ENCODE peak calls at places on chromosomes 3 and 15, in eight cellular contexts. One of them, this sample, is unnamed.

GRCh38 chr3:139319428-139320402 is 24.1 kb upstream of the MRPS22 start:
- DNase-seq in GM12878: no peak
- DNase-seq in suprapubic skin: peak
- DNase-seq in K562: peak
- DNase-seq in ovary: no peak
- DNase-seq in A549: peak
- DNase-seq in transverse colon: no peak
- DNase-seq in stomach: no peak
- DNase-seq in this sample: no peak

GRCh38 chr3:10892622-10893021 is 76.6 kb downstream of the SLC6A11 start:
- DNase-seq in GM12878: no peak
- DNase-seq in suprapubic skin: no peak
- DNase-seq in stomach: no peak
- DNase-seq in A549: no peak
- DNase-seq in ovary: no peak
- DNase-seq in K562: no peak
- DNase-seq in transverse colon: no peak
- DNase-seq in this sample: no peak

GRCh38 chr3:134079111-134079531 is 49.4 kb upstream of the SLCO2A1 start:
- DNase-seq in K562: no peak
- DNase-seq in GM12878: no peak
- DNase-seq in stomach: no peak
- DNase-seq in suprapubic skin: peak
- DNase-seq in transverse colon: no peak
- DNase-seq in ovary: no peak
- DNase-seq in A549: no peak
- DNase-seq in this sample: no peak

GRCh38 chr15:101023501-101024110 is 104.4 kb downstream of the LRRK1 start:
- DNase-seq in stomach: peak
- DNase-seq in suprapubic skin: no peak
- DNase-seq in A549: no peak
- DNase-seq in K562: no peak
- DNase-seq in transverse colon: peak
- DNase-seq in GM12878: no peak
- DNase-seq in ovary: no peak
- DNase-seq in this sample: peak

GRCh38 chr3:35394400-35394799 is 244.9 kb upstream of the ARPP21 start:
- DNase-seq in ovary: no peak
- DNase-seq in transverse colon: no peak
- DNase-seq in K562: no peak
- DNase-seq in suprapubic skin: no peak
- DNase-seq in A549: no peak
- DNase-seq in GM12878: no peak
- DNase-seq in stomach: no peak
- DNase-seq in this sample: no peak

GRCh38 chr15:101255066-101255415 is 3.2 kb upstream of the CHSY1 start:
- DNase-seq in K562: no peak
- DNase-seq in GM12878: no peak
- DNase-seq in stomach: no peak
- DNase-seq in A549: no peak
- DNase-seq in transverse colon: no peak
- DNase-seq in suprapubic skin: no peak
- DNase-seq in ovary: no peak
- DNase-seq in this sample: no peak

GRCh38 chr15:36947035-36947719 is 153.2 kb downstream of the MEIS2 start:
- DNase-seq in GM12878: no peak
- DNase-seq in transverse colon: no peak
- DNase-seq in A549: no peak
- DNase-seq in suprapubic skin: no peak
- DNase-seq in ovary: no peak
- DNase-seq in stomach: no peak
- DNase-seq in K562: no peak
- DNase-seq in this sample: no peak

GRCh38 chr3:125202197-125202596 is 10.4 kb downstream of the SLC12A8 start:
- DNase-seq in GM12878: no peak
- DNase-seq in A549: peak
- DNase-seq in ovary: no peak
- DNase-seq in stomach: no peak
- DNase-seq in K562: no peak
- DNase-seq in transverse colon: no peak
- DNase-seq in suprapubic skin: no peak
- DNase-seq in this sample: no peak

GRCh38 chr15:60661075-60661645 is 182.2 kb upstream of the ICE2 start:
- DNase-seq in K562: no peak
- DNase-seq in GM12878: no peak
- DNase-seq in transverse colon: no peak
- DNase-seq in stomach: no peak
- DNase-seq in suprapubic skin: no peak
- DNase-seq in A549: no peak
- DNase-seq in ovary: no peak
- DNase-seq in this sample: no peak

GRCh38 chr15:60672400-60672799 is 193.5 kb upstream of the ICE2 start:
- DNase-seq in transverse colon: no peak
- DNase-seq in ovary: no peak
- DNase-seq in A549: no peak
- DNase-seq in GM12878: no peak
- DNase-seq in suprapubic skin: no peak
- DNase-seq in stomach: no peak
- DNase-seq in K562: no peak
- DNase-seq in this sample: no peak

GRCh38 chr15:23565395-23566069 is at the start of gene MKRN3:
- DNase-seq in suprapubic skin: no peak
- DNase-seq in ovary: no peak
- DNase-seq in stomach: no peak
- DNase-seq in GM12878: no peak
- DNase-seq in K562: peak
- DNase-seq in transverse colon: peak
- DNase-seq in A549: peak
- DNase-seq in this sample: no peak

GRCh38 chr15:31377030-31377429 is 50.4 kb downstream of the KLF13 start:
- DNase-seq in A549: no peak
- DNase-seq in suprapubic skin: no peak
- DNase-seq in GM12878: no peak
- DNase-seq in K562: no peak
- DNase-seq in transverse colon: peak
- DNase-seq in ovary: no peak
- DNase-seq in stomach: no peak
- DNase-seq in this sample: no peak

DNA sequence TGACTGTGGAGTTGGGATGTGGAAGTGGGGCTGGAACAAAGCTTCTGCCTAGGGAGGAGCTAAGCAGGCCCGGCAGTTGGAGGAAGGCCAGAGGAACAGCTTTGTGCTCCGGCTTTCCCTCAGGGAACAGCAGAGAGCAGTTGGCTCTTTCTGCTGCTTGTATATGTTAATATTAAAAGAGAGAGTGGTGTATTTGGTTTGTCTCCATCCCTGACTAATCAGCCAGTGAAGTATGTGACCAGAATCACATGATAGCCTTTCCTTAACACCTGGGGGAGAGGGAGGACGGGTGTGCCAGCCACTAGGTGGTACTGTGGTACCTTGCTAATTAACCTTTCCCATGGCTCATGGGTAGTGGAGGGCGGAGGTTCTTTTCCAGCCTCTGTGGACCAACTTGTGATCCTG is 10.0 kb downstream of the EIF2B5 start:
- DNase-seq in suprapubic skin: no peak
- DNase-seq in ovary: no peak
- DNase-seq in A549: peak
- DNase-seq in stomach: peak
- DNase-seq in transverse colon: peak
- DNase-seq in K562: peak
- DNase-seq in GM12878: no peak
- DNase-seq in this sample: no peak
- TF ChIP-seq EP300 in suprapubic skin: no peak
- TF ChIP-seq EP300 in ovary: no peak
- TF ChIP-seq EP300 in A549: no peak
- TF ChIP-seq EP300 in stomach: no peak
- TF ChIP-seq EP300 in transverse colon: no peak
- TF ChIP-seq EP300 in K562: no peak
- TF ChIP-seq EP300 in GM12878: no peak
- TF ChIP-seq EP300 in this sample: no peak

GRCh38 chr3:194137314-194138097 is 1.6 kb downstream of the HES1 start:
- DNase-seq in A549: peak
- DNase-seq in transverse colon: peak
- DNase-seq in GM12878: no peak
- DNase-seq in ovary: peak
- DNase-seq in K562: peak
- DNase-seq in stomach: peak
- DNase-seq in suprapubic skin: no peak
- DNase-seq in this sample: peak
- TF ChIP-seq POLR2A in A549: no peak
- TF ChIP-seq POLR2A in transverse colon: no peak
- TF ChIP-seq POLR2A in GM12878: peak
- TF ChIP-seq POLR2A in ovary: peak
- TF ChIP-seq POLR2A in K562: peak
- TF ChIP-seq POLR2A in stomach: no peak
- TF ChIP-seq POLR2A in suprapubic skin: no peak
- TF ChIP-seq POLR2A in this sample: no peak

GRCh38 chr3:171648079-171648478 is 162.2 kb downstream of the PLD1 start:
- DNase-seq in suprapubic skin: no peak
- DNase-seq in GM12878: no peak
- DNase-seq in stomach: no peak
- DNase-seq in transverse colon: no peak
- DNase-seq in K562: no peak
- DNase-seq in ovary: no peak
- DNase-seq in A549: no peak
- DNase-seq in this sample: no peak

GRCh38 chr3:171644681-171645080 is 165.6 kb downstream of the PLD1 start:
- DNase-seq in A549: no peak
- DNase-seq in ovary: no peak
- DNase-seq in K562: no peak
- DNase-seq in suprapubic skin: no peak
- DNase-seq in GM12878: no peak
- DNase-seq in transverse colon: no peak
- DNase-seq in stomach: no peak
- DNase-seq in this sample: no peak

GRCh38 chr3:171649282-171649681 is 161.0 kb downstream of the PLD1 start:
- DNase-seq in suprapubic skin: no peak
- DNase-seq in K562: no peak
- DNase-seq in ovary: no peak
- DNase-seq in transverse colon: no peak
- DNase-seq in stomach: no peak
- DNase-seq in A549: no peak
- DNase-seq in GM12878: no peak
- DNase-seq in this sample: no peak

GRCh38 chr3:171643033-171643432 is 167.2 kb downstream of the PLD1 start:
- DNase-seq in suprapubic skin: no peak
- DNase-seq in ovary: no peak
- DNase-seq in A549: no peak
- DNase-seq in GM12878: no peak
- DNase-seq in stomach: no peak
- DNase-seq in transverse colon: no peak
- DNase-seq in K562: no peak
- DNase-seq in this sample: no peak

GRCh38 chr3:171646357-171647133 is 163.7 kb downstream of the PLD1 start:
- DNase-seq in A549: peak
- DNase-seq in ovary: no peak
- DNase-seq in stomach: no peak
- DNase-seq in K562: peak
- DNase-seq in transverse colon: no peak
- DNase-seq in GM12878: no peak
- DNase-seq in suprapubic skin: no peak
- DNase-seq in this sample: no peak
- H3K27ac ChIP-seq in A549: peak
- H3K27ac ChIP-seq in ovary: peak
- H3K27ac ChIP-seq in stomach: no peak
- H3K27ac ChIP-seq in K562: no peak
- H3K27ac ChIP-seq in transverse colon: peak
- H3K27ac ChIP-seq in GM12878: no peak
- H3K27ac ChIP-seq in suprapubic skin: no peak
- H3K27ac ChIP-seq in this sample: peak

DNA sequence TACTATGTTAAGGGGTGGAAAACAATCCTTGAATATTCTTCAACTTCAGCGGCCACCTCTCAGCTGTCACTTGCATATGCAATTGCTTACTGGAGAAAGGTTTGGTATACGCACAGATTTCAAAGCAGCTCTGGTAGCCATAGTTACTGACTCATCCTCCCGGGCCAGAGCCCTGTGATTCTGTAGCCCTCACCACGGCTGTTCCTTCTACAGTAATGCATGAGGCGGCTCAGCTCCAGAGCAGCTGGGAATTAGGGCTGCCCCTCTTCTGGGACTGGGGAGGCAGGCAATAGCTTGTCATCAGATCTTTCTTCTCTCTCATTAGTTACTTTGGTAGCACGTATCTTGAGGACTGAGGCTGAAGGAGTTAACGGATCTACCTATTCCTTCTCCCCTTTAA is 54.9 kb downstream of the ETV5 start:
- DNase-seq in GM12878: no peak
- DNase-seq in transverse colon: no peak
- DNase-seq in suprapubic skin: no peak
- DNase-seq in ovary: no peak
- DNase-seq in K562: no peak
- DNase-seq in A549: no peak
- DNase-seq in stomach: no peak
- DNase-seq in this sample: no peak
- TF ChIP-seq EP300 in GM12878: no peak
- TF ChIP-seq EP300 in transverse colon: no peak
- TF ChIP-seq EP300 in suprapubic skin: no peak
- TF ChIP-seq EP300 in ovary: no peak
- TF ChIP-seq EP300 in K562: no peak
- TF ChIP-seq EP300 in A549: no peak
- TF ChIP-seq EP300 in stomach: no peak
- TF ChIP-seq EP300 in this sample: no peak

DNA sequence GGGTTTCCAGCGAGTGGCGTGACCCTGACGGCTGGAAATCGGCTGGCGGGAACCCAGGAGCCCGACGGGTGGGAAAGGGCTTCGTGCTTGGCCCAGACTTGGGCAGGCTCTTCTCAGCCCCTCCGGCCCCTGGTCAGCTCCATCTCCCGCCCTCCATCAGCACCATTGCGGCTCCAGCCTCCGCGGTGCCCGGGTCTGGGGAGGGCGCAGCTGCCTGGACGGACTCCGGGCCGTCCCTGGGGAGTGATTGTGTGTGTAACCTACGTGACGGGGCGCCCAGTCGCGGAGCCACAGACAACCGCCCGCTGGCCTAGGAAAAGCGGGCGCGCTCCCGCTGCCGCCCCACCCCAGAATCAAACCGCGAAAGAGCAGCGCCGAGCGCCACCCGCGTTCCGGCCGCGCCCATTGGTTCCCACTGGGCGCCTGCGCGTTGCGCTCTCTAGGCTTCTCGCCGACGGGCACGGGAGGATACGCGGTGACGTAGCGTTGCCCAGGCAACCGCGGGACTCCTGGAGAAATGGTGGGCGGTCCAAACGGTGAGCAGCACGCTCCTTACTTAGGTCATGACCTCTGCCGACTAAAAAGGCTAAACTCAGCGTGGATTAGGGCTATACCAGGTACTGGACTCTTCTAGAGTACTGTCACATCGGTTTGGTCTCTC is at the start of gene CFAP20DC:
- DNase-seq in transverse colon: peak
- DNase-seq in suprapubic skin: peak
- DNase-seq in GM12878: peak
- DNase-seq in stomach: peak
- DNase-seq in A549: peak
- DNase-seq in K562: peak
- DNase-seq in ovary: peak
- DNase-seq in this sample: peak
- TF ChIP-seq POLR2A in transverse colon: peak
- TF ChIP-seq POLR2A in suprapubic skin: peak
- TF ChIP-seq POLR2A in GM12878: peak
- TF ChIP-seq POLR2A in stomach: peak
- TF ChIP-seq POLR2A in A549: peak
- TF ChIP-seq POLR2A in K562: peak
- TF ChIP-seq POLR2A in ovary: peak
- TF ChIP-seq POLR2A in this sample: no peak

This sample was measured in sigmoid colon.